ENCODE peak calls at places on chromosomes 12 and 14, in ten cellular contexts. One of them, this sample, is unnamed.

GRCh38 chr12:68102163-68102562 is 57.4 kb downstream of the IFNG start:
- DNase-seq in cardiac muscle cell: no peak
- DNase-seq in neural crest cell: no peak
- DNase-seq in H9: no peak
- DNase-seq in AG09309: no peak
- DNase-seq in GM23338: no peak
- DNase-seq in GM10248: no peak
- DNase-seq in ovary: no peak
- DNase-seq in progenitor cell of endocrine pancreas: no peak
- DNase-seq in fibroblast of mammary gland: no peak
- DNase-seq in this sample: no peak

GRCh38 chr12:69540606-69541386 is 44.5 kb upstream of the CCT2 start:
- DNase-seq in GM23338: no peak
- DNase-seq in H9: no peak
- DNase-seq in fibroblast of mammary gland: peak; percentile 50
- DNase-seq in neural crest cell: no peak
- DNase-seq in cardiac muscle cell: no peak
- DNase-seq in progenitor cell of endocrine pancreas: no peak
- DNase-seq in GM10248: no peak
- DNase-seq in AG09309: peak; percentile 84
- DNase-seq in ovary: no peak
- DNase-seq in this sample: no peak

GRCh38 chr12:28247806-28248205 is 57.5 kb downstream of the CCDC91 start:
- DNase-seq in GM23338: no peak
- DNase-seq in fibroblast of mammary gland: no peak
- DNase-seq in ovary: no peak
- DNase-seq in progenitor cell of endocrine pancreas: no peak
- DNase-seq in GM10248: no peak
- DNase-seq in H9: no peak
- DNase-seq in AG09309: no peak
- DNase-seq in cardiac muscle cell: no peak
- DNase-seq in neural crest cell: no peak
- DNase-seq in this sample: no peak

GRCh38 chr12:94080684-94081009 is 67.7 kb upstream of the PLXNC1 start:
- DNase-seq in GM10248: no peak
- DNase-seq in fibroblast of mammary gland: no peak
- DNase-seq in progenitor cell of endocrine pancreas: no peak
- DNase-seq in ovary: no peak
- DNase-seq in GM23338: no peak
- DNase-seq in H9: no peak
- DNase-seq in neural crest cell: no peak
- DNase-seq in cardiac muscle cell: no peak
- DNase-seq in AG09309: no peak
- DNase-seq in this sample: no peak

GRCh38 chr14:32939254-32940065 is 781 bp downstream of the NPAS3 start:
- DNase-seq in cardiac muscle cell: peak; percentile 82
- DNase-seq in H9: peak; percentile 72
- DNase-seq in GM10248: peak; percentile 34
- DNase-seq in AG09309: no peak
- DNase-seq in progenitor cell of endocrine pancreas: peak; percentile 65
- DNase-seq in neural crest cell: peak; percentile 67
- DNase-seq in GM23338: peak; percentile 84
- DNase-seq in ovary: peak; percentile 86
- DNase-seq in fibroblast of mammary gland: peak; percentile 68
- DNase-seq in this sample: peak; percentile 76

GRCh38 chr12:113948151-113948914 is 17.8 kb downstream of the RBM19 start:
- DNase-seq in GM23338: no peak
- DNase-seq in ovary: no peak
- DNase-seq in GM10248: no peak
- DNase-seq in neural crest cell: no peak
- DNase-seq in H9: no peak
- DNase-seq in fibroblast of mammary gland: no peak
- DNase-seq in AG09309: no peak
- DNase-seq in progenitor cell of endocrine pancreas: no peak
- DNase-seq in cardiac muscle cell: no peak
- DNase-seq in this sample: no peak

GRCh38 chr12:3077572-3078081 is 448 bp downstream of the TSPAN9 start:
- DNase-seq in GM10248: no peak
- DNase-seq in progenitor cell of endocrine pancreas: no peak
- DNase-seq in GM23338: peak; percentile 42
- DNase-seq in ovary: peak; percentile 72
- DNase-seq in AG09309: no peak
- DNase-seq in fibroblast of mammary gland: peak; percentile 34
- DNase-seq in H9: peak; percentile 39
- DNase-seq in neural crest cell: peak; percentile 18
- DNase-seq in cardiac muscle cell: no peak
- DNase-seq in this sample: no peak

GRCh38 chr12:54167500-54167896 is 21.3 kb downstream of the SMUG1 start:
- DNase-seq in GM23338: no peak
- DNase-seq in progenitor cell of endocrine pancreas: no peak
- DNase-seq in cardiac muscle cell: no peak
- DNase-seq in GM10248: no peak
- DNase-seq in ovary: no peak
- DNase-seq in fibroblast of mammary gland: no peak
- DNase-seq in neural crest cell: no peak
- DNase-seq in AG09309: no peak
- DNase-seq in H9: no peak
- DNase-seq in this sample: no peak

GRCh38 chr12:101793401-101793800 is 37.4 kb downstream of the GNPTAB start:
- DNase-seq in GM10248: peak; percentile 22
- DNase-seq in progenitor cell of endocrine pancreas: no peak
- DNase-seq in GM23338: no peak
- DNase-seq in neural crest cell: no peak
- DNase-seq in AG09309: no peak
- DNase-seq in fibroblast of mammary gland: peak; percentile 70
- DNase-seq in cardiac muscle cell: no peak
- DNase-seq in H9: no peak
- DNase-seq in ovary: no peak
- DNase-seq in this sample: no peak

GRCh38 chr12:26566670-26567069 is 266.3 kb downstream of the ITPR2 start:
- DNase-seq in H9: no peak
- DNase-seq in fibroblast of mammary gland: peak; percentile 21
- DNase-seq in progenitor cell of endocrine pancreas: no peak
- DNase-seq in ovary: no peak
- DNase-seq in cardiac muscle cell: no peak
- DNase-seq in GM10248: no peak
- DNase-seq in AG09309: peak; percentile 2
- DNase-seq in GM23338: no peak
- DNase-seq in neural crest cell: no peak
- DNase-seq in this sample: no peak

GRCh38 chr14:30443368-30444007 is 115.5 kb upstream of the G2E3 start:
- DNase-seq in AG09309: peak; percentile 2
- DNase-seq in GM23338: peak; percentile 73
- DNase-seq in GM10248: peak; percentile 9
- DNase-seq in ovary: no peak
- DNase-seq in progenitor cell of endocrine pancreas: no peak
- DNase-seq in cardiac muscle cell: peak; percentile 66
- DNase-seq in H9: no peak
- DNase-seq in fibroblast of mammary gland: peak; percentile 63
- DNase-seq in neural crest cell: no peak
- DNase-seq in this sample: no peak
- TF ChIP-seq CTCF in AG09309: peak; percentile 56
- TF ChIP-seq CTCF in GM23338: peak; percentile 95
- TF ChIP-seq CTCF in GM10248: peak; percentile 54
- TF ChIP-seq CTCF in ovary: no peak
- TF ChIP-seq CTCF in progenitor cell of endocrine pancreas: peak; percentile 80
- TF ChIP-seq CTCF in cardiac muscle cell: peak; percentile 50
- TF ChIP-seq CTCF in H9: peak; percentile 83
- TF ChIP-seq CTCF in fibroblast of mammary gland: peak; percentile 66
- TF ChIP-seq CTCF in neural crest cell: peak; percentile 78
- TF ChIP-seq CTCF in this sample: no peak

DNA sequence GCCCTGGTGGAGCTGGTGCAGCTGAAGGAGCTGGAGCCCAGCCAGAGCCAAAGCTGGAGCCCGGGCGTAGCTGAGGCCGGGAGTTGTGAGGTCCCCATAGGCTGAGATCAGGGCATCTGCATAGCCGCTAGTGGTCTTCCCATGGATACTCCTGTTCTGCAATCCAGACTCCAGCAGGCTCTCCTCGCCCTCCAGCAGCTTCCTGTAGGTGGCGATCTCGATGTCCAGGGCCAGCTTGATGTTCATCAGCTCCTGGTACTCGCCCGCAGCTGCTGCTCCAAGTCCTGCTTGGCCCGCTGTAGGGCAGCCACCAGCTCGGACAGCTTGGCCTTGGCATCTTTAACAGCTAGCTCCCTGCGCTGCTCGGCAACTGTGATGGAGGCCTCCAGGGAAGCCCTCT is 966.1 kb downstream of the FSCB start:
- DNase-seq in AG09309: no peak
- DNase-seq in ovary: no peak
- DNase-seq in progenitor cell of endocrine pancreas: no peak
- DNase-seq in fibroblast of mammary gland: no peak
- DNase-seq in cardiac muscle cell: peak; percentile 1
- DNase-seq in H9: peak; percentile 89
- DNase-seq in GM23338: peak; percentile 60
- DNase-seq in neural crest cell: no peak
- DNase-seq in GM10248: no peak
- DNase-seq in this sample: no peak
- TF ChIP-seq CTCF in AG09309: no peak
- TF ChIP-seq CTCF in ovary: no peak
- TF ChIP-seq CTCF in progenitor cell of endocrine pancreas: no peak
- TF ChIP-seq CTCF in fibroblast of mammary gland: no peak
- TF ChIP-seq CTCF in cardiac muscle cell: no peak
- TF ChIP-seq CTCF in H9: peak; percentile 72
- TF ChIP-seq CTCF in GM23338: peak; percentile 55
- TF ChIP-seq CTCF in neural crest cell: peak; percentile 21
- TF ChIP-seq CTCF in GM10248: no peak
- TF ChIP-seq CTCF in this sample: no peak

DNA sequence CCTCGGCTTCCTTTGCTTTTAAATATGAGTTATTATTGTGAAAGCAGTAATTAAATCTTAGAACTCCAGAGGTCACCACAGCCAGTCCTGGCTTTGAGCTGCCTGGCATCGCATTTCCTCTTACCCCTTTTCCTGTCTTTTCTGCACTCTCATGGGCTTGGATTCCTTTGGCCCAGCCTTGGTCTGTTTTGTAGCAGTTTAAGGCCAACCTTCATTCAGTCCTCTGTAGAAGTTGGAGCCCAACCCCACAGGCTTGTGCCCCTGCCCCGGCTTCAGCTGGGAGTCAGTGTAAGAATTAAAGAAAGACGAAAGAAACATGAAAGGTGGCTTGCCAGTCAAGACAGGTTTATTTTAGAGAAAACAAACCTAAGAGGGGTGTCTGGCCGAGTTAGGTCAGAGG is 14.6 kb upstream of the KRT86 start:
- DNase-seq in GM10248: no peak
- DNase-seq in ovary: no peak
- DNase-seq in progenitor cell of endocrine pancreas: no peak
- DNase-seq in fibroblast of mammary gland: no peak
- DNase-seq in neural crest cell: no peak
- DNase-seq in GM23338: no peak
- DNase-seq in AG09309: no peak
- DNase-seq in H9: no peak
- DNase-seq in cardiac muscle cell: no peak
- DNase-seq in this sample: no peak
- TF ChIP-seq CTCF in GM10248: no peak
- TF ChIP-seq CTCF in ovary: no peak
- TF ChIP-seq CTCF in progenitor cell of endocrine pancreas: no peak
- TF ChIP-seq CTCF in fibroblast of mammary gland: no peak
- TF ChIP-seq CTCF in neural crest cell: no peak
- TF ChIP-seq CTCF in GM23338: no peak
- TF ChIP-seq CTCF in AG09309: no peak
- TF ChIP-seq CTCF in H9: no peak
- TF ChIP-seq CTCF in cardiac muscle cell: no peak
- TF ChIP-seq CTCF in this sample: no peak

GRCh38 chr12:47946413-47947107 is 16.8 kb upstream of the TMEM106C start:
- DNase-seq in GM23338: no peak
- DNase-seq in progenitor cell of endocrine pancreas: no peak
- DNase-seq in neural crest cell: no peak
- DNase-seq in H9: no peak
- DNase-seq in cardiac muscle cell: no peak
- DNase-seq in AG09309: no peak
- DNase-seq in fibroblast of mammary gland: peak; percentile 33
- DNase-seq in ovary: no peak
- DNase-seq in GM10248: no peak
- DNase-seq in this sample: no peak

GRCh38 chr12:47945341-47945728 is 18.1 kb upstream of the TMEM106C start:
- DNase-seq in progenitor cell of endocrine pancreas: no peak
- DNase-seq in neural crest cell: no peak
- DNase-seq in AG09309: no peak
- DNase-seq in H9: no peak
- DNase-seq in GM10248: no peak
- DNase-seq in ovary: no peak
- DNase-seq in cardiac muscle cell: no peak
- DNase-seq in GM23338: no peak
- DNase-seq in fibroblast of mammary gland: no peak
- DNase-seq in this sample: no peak

GRCh38 chr12:47947273-47947672 is 16.1 kb upstream of the TMEM106C start:
- DNase-seq in GM10248: no peak
- DNase-seq in progenitor cell of endocrine pancreas: no peak
- DNase-seq in neural crest cell: no peak
- DNase-seq in AG09309: no peak
- DNase-seq in ovary: no peak
- DNase-seq in cardiac muscle cell: no peak
- DNase-seq in GM23338: no peak
- DNase-seq in fibroblast of mammary gland: no peak
- DNase-seq in H9: no peak
- DNase-seq in this sample: no peak

GRCh38 chr12:47950856-47951468 is 12.4 kb upstream of the TMEM106C start:
- DNase-seq in GM10248: no peak
- DNase-seq in ovary: no peak
- DNase-seq in AG09309: no peak
- DNase-seq in GM23338: no peak
- DNase-seq in H9: no peak
- DNase-seq in cardiac muscle cell: no peak
- DNase-seq in neural crest cell: no peak
- DNase-seq in progenitor cell of endocrine pancreas: no peak
- DNase-seq in fibroblast of mammary gland: no peak
- DNase-seq in this sample: no peak

DNA sequence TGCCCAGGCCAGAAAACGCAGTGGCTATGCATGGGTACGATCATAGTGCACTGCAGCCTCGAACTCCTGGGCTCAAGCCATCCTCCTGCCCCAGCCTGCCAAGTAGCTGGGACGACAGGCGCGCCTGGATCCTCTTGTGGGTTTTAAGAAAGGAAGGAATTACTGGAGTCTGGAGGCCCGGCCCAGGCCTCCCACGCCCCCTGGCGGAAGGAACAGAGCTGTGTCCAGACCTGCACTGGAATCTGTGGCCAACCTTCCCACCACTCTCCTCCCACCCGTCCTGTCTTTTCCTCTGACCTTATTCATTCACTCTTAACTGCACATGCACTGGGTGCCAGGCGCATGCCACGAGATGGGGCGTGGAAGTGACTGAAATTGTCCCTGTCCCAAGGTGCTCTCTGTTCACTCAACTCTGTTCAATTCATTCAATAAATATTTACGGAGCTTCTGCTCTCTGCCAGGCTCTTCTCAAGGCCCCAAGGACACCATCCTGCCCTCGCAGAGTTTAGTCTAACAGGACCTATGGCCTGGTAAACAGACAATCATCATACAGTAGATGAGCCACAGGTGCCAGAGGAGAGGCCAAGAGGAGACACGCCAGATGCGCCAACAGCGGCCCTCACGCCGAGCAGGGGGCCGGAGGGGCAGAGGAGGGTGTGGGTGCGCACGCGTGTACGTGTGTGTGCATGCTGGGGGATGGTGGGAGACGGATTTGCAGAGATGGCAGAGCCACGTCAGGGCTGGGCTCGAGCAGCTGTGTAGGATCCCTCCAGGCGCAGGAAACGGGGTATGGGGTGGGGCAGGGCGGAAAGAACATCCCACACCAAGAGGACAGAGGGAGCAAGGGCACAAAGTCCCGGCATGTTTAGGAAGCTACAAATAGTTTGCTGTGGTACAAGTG is 13.7 kb upstream of the TMEM106C start:
- DNase-seq in neural crest cell: peak; percentile 72
- DNase-seq in cardiac muscle cell: peak; percentile 85
- DNase-seq in GM10248: peak; percentile 81
- DNase-seq in ovary: peak; percentile 71
- DNase-seq in progenitor cell of endocrine pancreas: peak; percentile 66
- DNase-seq in H9: peak; percentile 91
- DNase-seq in GM23338: peak; percentile 94
- DNase-seq in fibroblast of mammary gland: peak; percentile 77
- DNase-seq in AG09309: peak; percentile 37
- DNase-seq in this sample: peak; percentile 78
- TF ChIP-seq CTCF in neural crest cell: peak; percentile 88
- TF ChIP-seq CTCF in cardiac muscle cell: peak; percentile 95
- TF ChIP-seq CTCF in GM10248: peak; percentile 86
- TF ChIP-seq CTCF in ovary: peak; percentile 56
- TF ChIP-seq CTCF in progenitor cell of endocrine pancreas: peak; percentile 96
- TF ChIP-seq CTCF in H9: peak; percentile 94
- TF ChIP-seq CTCF in GM23338: peak; percentile 80
- TF ChIP-seq CTCF in fibroblast of mammary gland: peak; percentile 95
- TF ChIP-seq CTCF in AG09309: peak; percentile 96
- TF ChIP-seq CTCF in this sample: peak; percentile 85